ENCODE peak calls at places on chromosome 17, in eight cellular contexts. X, M, R, G, O, B, A and N are unnamed samples.

GRCh38 chr17:15886221-15886620 is 58.7 kb upstream of the ADORA2B start:
- ATAC-seq in X (no peak), M (no peak), R (no peak), G (no peak), O (no peak), B (no peak), A (no peak), N (no peak)

GRCh38 chr17:66717680-66718079 is 117.2 kb upstream of the CACNG5 start:
- ATAC-seq in X (no peak), M (no peak), R (no peak), G (peak), O (no peak), B (no peak), A (no peak), N (no peak)

GRCh38 chr17:18267927-18268711 is 7.7 kb downstream of the MIEF2 start:
- ATAC-seq in X (peak), M (peak), R (peak), G (no peak), O (peak), B (peak), A (peak), N (peak)

GRCh38 chr17:51947160-51947559 is 211.4 kb downstream of the CA10 start:
- ATAC-seq in X (no peak), M (no peak), R (no peak), G (no peak), O (no peak), B (no peak), A (no peak), N (no peak)

GRCh38 chr17:13393841-13394710 is 207.7 kb downstream of the HS3ST3A1 start:
- ATAC-seq in X (no peak), M (peak), R (no peak), G (no peak), O (no peak), B (no peak), A (no peak), N (no peak)

GRCh38 chr17:31789707-31790505 is 69.1 kb downstream of the COPRS start:
- ATAC-seq in X (no peak), M (no peak), R (no peak), G (peak), O (no peak), B (no peak), A (no peak), N (no peak)

GRCh38 chr17:57135748-57136342 is 50.8 kb downstream of the AKAP1 start:
- ATAC-seq in X (peak), M (no peak), R (no peak), G (no peak), O (no peak), B (no peak), A (peak), N (no peak)

GRCh38 chr17:32223703-32224102 is 41.9 kb upstream of the RHBDL3 start:
- ATAC-seq in X (no peak), M (no peak), R (no peak), G (no peak), O (no peak), B (no peak), A (no peak), N (no peak)

GRCh38 chr17:65998675-65999074 is 193.3 kb downstream of the CEP112 start:
- ATAC-seq in X (no peak), M (no peak), R (no peak), G (no peak), O (no peak), B (no peak), A (no peak), N (no peak)

GRCh38 chr17:64183815-64184397 is 54.0 kb upstream of the ERN1 start:
- ATAC-seq in X (no peak), M (no peak), R (no peak), G (no peak), O (no peak), B (no peak), A (no peak), N (no peak)

GRCh38 chr17:68006797-68007196 is 10.5 kb upstream of the C17orf58 start:
- ATAC-seq in X (no peak), M (peak), R (no peak), G (no peak), O (no peak), B (no peak), A (no peak), N (peak)

GRCh38 chr17:18314731-18315497 is at the start of the genes SMCR8 and TOP3A:
- ATAC-seq in X (peak), M (peak), R (peak), G (peak), O (peak), B (peak), A (peak), N (peak)

GRCh38 chr17:57782051-57782490 is 37.0 kb upstream of the CCDC182 start:
- ATAC-seq in X (no peak), M (no peak), R (no peak), G (no peak), O (no peak), B (no peak), A (peak), N (no peak)

GRCh38 chr17:72240333-72240732 is 119.5 kb downstream of the SOX9 start:
- ATAC-seq in X (no peak), M (no peak), R (no peak), G (peak), O (no peak), B (no peak), A (no peak), N (no peak)

GRCh38 chr17:77363821-77364361 is 223.1 kb downstream of the SEC14L1 start:
- ATAC-seq in X (no peak), M (peak), R (no peak), G (no peak), O (peak), B (no peak), A (peak), N (peak)

GRCh38 chr17:79897243-79898063 is 58.2 kb upstream of the CBX4 start:
- ATAC-seq in X (no peak), M (no peak), R (no peak), G (peak), O (no peak), B (peak), A (peak), N (no peak)

GRCh38 chr17:77110006-77110374 is 30.8 kb upstream of the SEC14L1 start:
- ATAC-seq in X (peak), M (no peak), R (no peak), G (peak), O (no peak), B (no peak), A (no peak), N (peak)

GRCh38 chr17:58270476-58271290 is 10.1 kb downstream of the MPO start:
- ATAC-seq in X (peak), M (no peak), R (no peak), G (peak), O (peak), B (peak), A (peak), N (no peak)

GRCh38 chr17:73158133-73158532 is 6.7 kb upstream of the SSTR2 start:
- ATAC-seq in X (no peak), M (no peak), R (no peak), G (no peak), O (no peak), B (no peak), A (no peak), N (no peak)

GRCh38 chr17:74280093-74280513 is 6.1 kb downstream of the DNAI2 start:
- ATAC-seq in X (no peak), M (peak), R (no peak), G (peak), O (no peak), B (no peak), A (no peak), N (no peak)

GRCh38 chr17:64992325-64992802 is 64.2 kb downstream of the GNA13 start:
- ATAC-seq in X (no peak), M (no peak), R (peak), G (no peak), O (no peak), B (peak), A (no peak), N (no peak)

GRCh38 chr17:33106525-33107162 is 115.0 kb downstream of the SPACA3 start:
- ATAC-seq in X (no peak), M (no peak), R (no peak), G (no peak), O (no peak), B (no peak), A (no peak), N (no peak)

GRCh38 chr17:32917081-32917480 is 10.9 kb upstream of the TMEM98 start:
- ATAC-seq in X (no peak), M (no peak), R (no peak), G (peak), O (no peak), B (no peak), A (no peak), N (no peak)

GRCh38 chr17:74243013-74243755 is 29.8 kb downstream of the TTYH2 start:
- ATAC-seq in X (no peak), M (no peak), R (no peak), G (no peak), O (no peak), B (no peak), A (no peak), N (no peak)

GRCh38 chr17:42750730-42751356 is 6.0 kb upstream of the EZH1 start:
- ATAC-seq in X (no peak), M (peak), R (no peak), G (no peak), O (peak), B (no peak), A (peak), N (no peak)

GRCh38 chr17:42221886-42222745 is 27.8 kb upstream of the GHDC start:
- ATAC-seq in X (peak), M (peak), R (peak), G (peak), O (peak), B (peak), A (peak), N (no peak)

GRCh38 chr17:39704821-39705551 is 5.1 kb downstream of the ERBB2 start:
- ATAC-seq in X (peak), M (no peak), R (no peak), G (no peak), O (no peak), B (no peak), A (no peak), N (no peak)

GRCh38 chr17:39703913-39704312 is 4.0 kb downstream of the ERBB2 start:
- ATAC-seq in X (no peak), M (no peak), R (no peak), G (peak), O (no peak), B (no peak), A (no peak), N (no peak)

GRCh38 chr17:39706383-39706782 is 6.5 kb downstream of the ERBB2 start:
- ATAC-seq in X (no peak), M (no peak), R (no peak), G (no peak), O (no peak), B (no peak), A (no peak), N (no peak)

GRCh38 chr17:39706921-39707337 is 7.1 kb downstream of the ERBB2 start:
- ATAC-seq in X (no peak), M (no peak), R (no peak), G (no peak), O (no peak), B (no peak), A (no peak), N (no peak)

DNA sequence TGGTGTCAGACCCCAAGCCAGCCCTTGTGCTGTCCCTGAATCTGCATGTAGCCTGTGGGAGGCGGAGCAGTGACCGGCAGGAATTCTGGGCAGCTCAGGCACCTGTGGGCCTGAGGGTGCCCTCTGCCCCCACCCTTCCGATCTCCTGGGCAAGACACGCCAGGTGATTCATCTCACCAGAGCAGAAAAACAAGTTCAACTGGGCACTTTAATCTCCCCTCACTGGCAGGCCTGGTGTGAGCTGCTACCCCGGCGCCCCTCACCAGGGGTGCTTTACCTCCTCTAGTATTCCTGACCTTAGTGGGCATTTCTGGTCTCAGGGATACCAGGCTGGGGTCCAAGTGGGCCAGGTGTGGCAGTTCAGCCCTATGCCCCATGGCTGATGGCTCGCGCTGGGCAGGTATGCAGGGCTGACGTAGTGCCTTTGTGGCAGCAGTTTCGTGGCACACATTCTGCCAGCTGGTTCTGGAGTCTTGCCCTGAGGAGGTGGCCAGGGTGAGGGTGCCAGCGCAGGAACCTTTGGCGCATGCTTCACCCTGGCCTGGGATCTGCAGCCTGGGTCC is 6.0 kb downstream of the ERBB2 start:
- ATAC-seq in X (peak), M (peak), R (no peak), G (no peak), O (no peak), B (peak), A (no peak), N (no peak)
- TF ChIP-seq POLR2AphosphoS5 in X (no peak), M (peak), R (no peak), G (no peak), O (no peak), B (peak), A (no peak), N (no peak)

DNA sequence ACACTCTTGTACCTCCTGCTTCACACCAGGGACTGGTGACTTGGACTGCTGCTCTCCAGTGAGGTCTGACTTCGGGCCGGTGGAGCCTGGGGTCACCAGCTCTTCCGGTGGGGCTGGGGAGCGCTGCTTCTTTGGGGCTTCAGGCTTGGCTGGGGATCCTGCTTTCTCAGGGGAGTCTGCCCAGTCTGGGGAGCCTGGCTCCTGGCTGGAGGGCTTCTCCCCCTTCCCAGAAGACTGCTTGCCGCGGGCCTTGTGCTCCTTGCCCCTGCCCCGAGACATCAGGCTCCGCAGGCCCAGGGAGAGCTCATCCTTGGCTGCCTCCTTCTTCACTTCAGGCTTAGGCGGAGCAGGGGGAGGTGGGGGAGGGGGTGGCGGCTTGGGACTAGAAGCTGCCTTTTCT is 52.4 kb downstream of the MYO18A start:
- ATAC-seq in X (peak), M (no peak), R (no peak), G (no peak), O (no peak), B (no peak), A (no peak), N (no peak)
- TF ChIP-seq POLR2AphosphoS5 in X (no peak), M (no peak), R (no peak), G (no peak), O (no peak), B (no peak), A (no peak), N (no peak)

GRCh38 chr17:7987112-7987893 is 15.1 kb upstream of the GUCY2D start:
- ATAC-seq in X (no peak), M (no peak), R (no peak), G (no peak), O (no peak), B (no peak), A (no peak), N (no peak)

GRCh38 chr17:7977805-7978204 is 24.6 kb upstream of the GUCY2D start:
- ATAC-seq in X (no peak), M (no peak), R (no peak), G (no peak), O (no peak), B (no peak), A (no peak), N (no peak)

GRCh38 chr17:7982171-7982570 is 20.2 kb upstream of the GUCY2D start:
- ATAC-seq in X (no peak), M (peak), R (no peak), G (no peak), O (no peak), B (no peak), A (no peak), N (no peak)

GRCh38 chr17:7984904-7985303 is 17.5 kb upstream of the GUCY2D start:
- ATAC-seq in X (no peak), M (no peak), R (no peak), G (no peak), O (no peak), B (no peak), A (no peak), N (no peak)

GRCh38 chr17:7982666-7983065 is 19.7 kb upstream of the GUCY2D start:
- ATAC-seq in X (no peak), M (no peak), R (no peak), G (no peak), O (peak), B (peak), A (peak), N (no peak)
- TF ChIP-seq POLR2AphosphoS5 in X (no peak), M (no peak), R (no peak), G (no peak), O (no peak), B (no peak), A (no peak), N (no peak)

GRCh38 chr17:37231882-37232281 is 143.9 kb upstream of the C17orf78 start:
- ATAC-seq in X (no peak), M (no peak), R (no peak), G (no peak), O (no peak), B (no peak), A (no peak), N (no peak)
- TF ChIP-seq POLR2AphosphoS5 in X (no peak), M (no peak), R (no peak), G (no peak), O (no peak), B (no peak), A (no peak), N (no peak)

GRCh38 chr17:45274033-45274432 is 12.1 kb upstream of the SPATA32 start:
- ATAC-seq in X (no peak), M (no peak), R (no peak), G (no peak), O (no peak), B (no peak), A (no peak), N (no peak)

GRCh38 chr17:45276031-45276430 is 14.1 kb upstream of the SPATA32 start:
- ATAC-seq in X (no peak), M (no peak), R (peak), G (no peak), O (no peak), B (no peak), A (no peak), N (peak)

GRCh38 chr17:45277216-45277849 is 15.4 kb upstream of the SPATA32 start:
- ATAC-seq in X (peak), M (peak), R (peak), G (peak), O (peak), B (peak), A (peak), N (peak)

GRCh38 chr17:45279898-45280297 is 18.0 kb upstream of the SPATA32 start:
- ATAC-seq in X (no peak), M (no peak), R (no peak), G (no peak), O (no peak), B (no peak), A (no peak), N (no peak)

DNA sequence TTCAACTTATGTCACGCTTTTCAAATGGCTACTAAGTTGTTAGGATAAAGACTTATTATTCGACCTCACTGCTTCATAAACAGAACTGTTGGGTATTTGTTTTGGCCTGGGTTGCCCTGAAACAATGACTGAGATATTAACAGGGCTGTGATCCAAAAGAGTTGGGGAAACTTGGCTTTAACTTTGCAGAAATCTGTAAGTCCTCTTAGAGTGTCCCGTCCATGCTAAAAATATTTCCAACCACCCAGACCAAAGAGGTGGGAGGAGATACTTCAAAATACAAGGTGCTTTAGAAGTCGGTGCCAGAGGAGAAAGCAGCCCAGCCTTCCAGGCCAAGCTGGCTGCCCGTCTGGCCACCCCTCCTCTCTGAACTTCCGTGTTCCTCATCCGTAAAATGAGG is 16.1 kb upstream of the SPATA32 start:
- ATAC-seq in X (no peak), M (peak), R (peak), G (no peak), O (no peak), B (no peak), A (no peak), N (peak)
- TF ChIP-seq POLR2AphosphoS5 in X (no peak), M (no peak), R (no peak), G (no peak), O (no peak), B (no peak), A (no peak), N (peak)

DNA sequence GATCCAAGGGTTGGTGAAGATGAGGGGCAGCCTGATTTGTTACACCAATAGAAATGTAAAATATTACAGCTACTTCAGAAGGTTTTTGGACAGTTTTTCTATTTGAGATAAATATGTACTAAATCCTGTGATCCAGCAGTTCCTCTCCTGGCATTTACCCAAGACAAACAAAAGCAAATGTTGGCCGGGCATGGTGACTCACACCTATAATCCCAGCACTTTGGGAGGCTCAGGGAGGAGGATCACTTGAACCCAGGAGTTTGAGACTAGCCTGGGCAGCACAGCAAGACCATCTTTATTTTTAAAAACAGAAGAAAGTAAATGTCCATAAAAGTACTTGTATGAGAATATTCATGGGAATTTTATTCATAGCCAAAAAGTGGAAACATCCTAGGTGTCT is 64.8 kb upstream of the MRC2 start:
- ATAC-seq in X (no peak), M (no peak), R (no peak), G (no peak), O (no peak), B (peak), A (no peak), N (no peak)
- TF ChIP-seq POLR2AphosphoS5 in X (no peak), M (no peak), R (no peak), G (no peak), O (no peak), B (peak), A (no peak), N (no peak)